ENCODE peak calls at places on chromosome 14, in eight cellular contexts. K, G, R, F, O, D, C and M are unnamed samples.

GRCh38 chr14:69043007-69043444 is 63.9 kb upstream of the ACTN1 start:
- DNase-seq in K (peak), G (no peak), R (peak), F (peak), O (no peak), D (peak), C (no peak), M (peak)

GRCh38 chr14:101113108-101113612 is 209.6 kb upstream of the RTL1 start:
- DNase-seq in K (no peak), G (no peak), R (no peak), F (no peak), O (no peak), D (no peak), C (no peak), M (no peak)

GRCh38 chr14:79056879-79057278 is 886.7 kb downstream of the NRXN3 start:
- DNase-seq in K (no peak), G (no peak), R (no peak), F (no peak), O (peak), D (peak), C (no peak), M (peak)

GRCh38 chr14:60189923-60190840 is 25.0 kb upstream of the DHRS7 start:
- DNase-seq in K (no peak), G (peak), R (no peak), F (no peak), O (no peak), D (peak), C (no peak), M (peak)

GRCh38 chr14:68181395-68182326 is 362.1 kb downstream of the RAD51B start:
- DNase-seq in K (no peak), G (peak), R (no peak), F (no peak), O (no peak), D (peak), C (no peak), M (peak)

GRCh38 chr14:89422952-89423345 is 5.9 kb upstream of the FOXN3 start:
- DNase-seq in K (no peak), G (no peak), R (no peak), F (no peak), O (no peak), D (no peak), C (no peak), M (no peak)

GRCh38 chr14:68248481-68249255 is 429.1 kb downstream of the RAD51B start:
- DNase-seq in K (peak), G (peak), R (no peak), F (no peak), O (no peak), D (peak), C (peak), M (peak)

GRCh38 chr14:101288436-101289229 is 272.7 kb upstream of the DIO3 start:
- DNase-seq in K (peak), G (peak), R (no peak), F (no peak), O (no peak), D (peak), C (no peak), M (no peak)

GRCh38 chr14:20460458-20461229 is 590 bp downstream of the PIP4P1 start:
- DNase-seq in K (peak), G (no peak), R (peak), F (peak), O (no peak), D (no peak), C (peak), M (no peak)

GRCh38 chr14:60266021-60266937 is 17.3 kb downstream of the PPM1A start:
- DNase-seq in K (no peak), G (peak), R (no peak), F (no peak), O (no peak), D (peak), C (no peak), M (peak)

GRCh38 chr14:100587763-100588411 is 670 bp upstream of the BEGAIN start:
- DNase-seq in K (peak), G (peak), R (no peak), F (peak), O (no peak), D (no peak), C (no peak), M (no peak)

GRCh38 chr14:75826599-75826998 is 155.2 kb downstream of the TGFB3 start:
- DNase-seq in K (no peak), G (peak), R (no peak), F (no peak), O (no peak), D (peak), C (no peak), M (peak)

GRCh38 chr14:88098128-88098527 is 93.2 kb downstream of the GPR65 start:
- DNase-seq in K (no peak), G (no peak), R (no peak), F (no peak), O (no peak), D (no peak), C (no peak), M (no peak)

GRCh38 chr14:61569308-61569707 is 126.0 kb upstream of the HIF1A start:
- DNase-seq in K (no peak), G (no peak), R (no peak), F (no peak), O (no peak), D (no peak), C (no peak), M (no peak)

GRCh38 chr14:95360828-95361227 is 41.1 kb upstream of the CLMN start:
- DNase-seq in K (no peak), G (no peak), R (no peak), F (no peak), O (no peak), D (no peak), C (no peak), M (no peak)

GRCh38 chr14:93531644-93532043 is 100.9 kb downstream of the UNC79 start:
- DNase-seq in K (no peak), G (no peak), R (no peak), F (no peak), O (no peak), D (no peak), C (no peak), M (no peak)

GRCh38 chr14:42533476-42533875 is 926.8 kb downstream of the LRFN5 start:
- DNase-seq in K (no peak), G (no peak), R (no peak), F (no peak), O (no peak), D (no peak), C (no peak), M (no peak)

GRCh38 chr14:42532194-42532593 is 925.5 kb downstream of the LRFN5 start:
- DNase-seq in K (no peak), G (no peak), R (no peak), F (no peak), O (no peak), D (no peak), C (no peak), M (no peak)

GRCh38 chr14:42535397-42535796 is 928.7 kb downstream of the LRFN5 start:
- DNase-seq in K (no peak), G (no peak), R (no peak), F (no peak), O (no peak), D (no peak), C (no peak), M (no peak)
- TF ChIP-seq CTCF in K (no peak), G (no peak), R (no peak), F (no peak), O (no peak), D (no peak), C (no peak), M (no peak)

DNA sequence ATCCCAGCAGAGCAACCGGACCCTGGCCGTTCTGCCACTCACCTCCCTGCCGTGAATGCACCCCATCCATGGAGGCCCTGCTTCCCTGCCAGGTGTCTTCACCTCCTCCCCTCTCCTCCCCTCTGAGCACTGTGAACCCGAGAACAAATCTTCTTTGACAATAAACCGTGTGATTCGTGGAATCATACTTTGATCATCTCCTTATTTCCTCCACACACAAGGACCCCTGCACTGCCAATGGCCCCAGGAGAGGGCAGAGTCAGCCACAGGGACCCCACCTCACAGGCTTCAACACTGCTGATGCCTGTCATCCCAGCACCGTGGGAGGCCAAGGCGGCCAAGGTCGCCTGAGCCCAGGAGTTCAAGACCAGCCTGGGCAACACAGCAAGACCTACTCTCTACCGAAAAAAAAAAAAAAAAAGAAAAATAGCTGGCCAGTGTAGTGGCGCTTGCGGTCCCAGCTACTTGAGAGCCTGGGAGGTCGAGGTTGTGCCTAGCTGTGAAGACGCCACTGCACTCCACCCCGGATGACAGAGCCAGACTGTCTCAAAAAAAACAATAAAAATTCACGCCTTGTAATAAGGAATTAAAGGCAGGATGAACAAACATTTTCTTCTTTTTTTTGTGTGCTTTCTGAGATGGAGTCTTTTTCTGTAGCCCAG is 1.1 kb downstream of the XRCC3 start:
- DNase-seq in K (no peak), G (no peak), R (no peak), F (no peak), O (no peak), D (no peak), C (no peak), M (no peak)
- H3K4me3 ChIP-seq in K (no peak), G (peak), R (peak), F (peak), O (peak), D (no peak), C (peak), M (peak)

GRCh38 chr14:74502236-74503019 is 8.9 kb downstream of the ISCA2 start:
- DNase-seq in K (no peak), G (peak), R (no peak), F (no peak), O (no peak), D (peak), C (no peak), M (peak)

GRCh38 chr14:74501691-74502090 is 8.1 kb downstream of the ISCA2 start:
- DNase-seq in K (no peak), G (no peak), R (no peak), F (no peak), O (no peak), D (no peak), C (no peak), M (no peak)

GRCh38 chr14:74503256-74503972 is 9.8 kb downstream of the ISCA2 start:
- DNase-seq in K (no peak), G (no peak), R (no peak), F (no peak), O (no peak), D (no peak), C (no peak), M (no peak)

GRCh38 chr14:74500417-74501134 is 7.0 kb downstream of the ISCA2 start:
- DNase-seq in K (no peak), G (no peak), R (no peak), F (no peak), O (no peak), D (no peak), C (no peak), M (no peak)

DNA sequence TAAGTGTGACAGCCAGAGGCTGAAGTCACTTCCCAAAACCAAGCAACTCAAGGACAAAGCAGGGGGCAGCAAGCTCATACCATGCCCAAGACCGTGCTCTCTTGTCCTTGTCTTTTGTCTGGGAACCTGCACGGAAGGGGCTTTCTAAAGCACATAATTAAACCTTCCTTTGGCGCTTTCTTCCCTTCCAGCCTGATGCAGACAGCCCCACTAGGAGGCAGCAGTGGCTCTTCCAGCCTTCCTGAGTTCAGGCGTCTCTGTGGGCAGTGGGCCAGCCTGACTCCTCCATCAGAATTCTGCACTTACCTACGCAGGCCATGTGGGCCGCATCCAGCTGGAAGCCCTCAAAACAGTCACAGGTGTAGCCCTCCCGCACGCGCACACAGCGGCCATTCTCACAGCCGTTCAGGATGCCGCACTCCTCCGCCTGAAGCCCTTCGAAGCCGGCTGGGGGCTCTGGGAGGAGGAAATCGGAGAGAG is 7.6 kb downstream of the ISCA2 start:
- DNase-seq in K (peak), G (peak), R (peak), F (peak), O (peak), D (peak), C (peak), M (peak)
- TF ChIP-seq CTCF in K (peak), G (peak), R (peak), F (peak), O (peak), D (peak), C (peak), M (peak)

GRCh38 chr14:37864861-37865718 is 269.7 kb downstream of the TTC6 start:
- DNase-seq in K (no peak), G (peak), R (peak), F (no peak), O (no peak), D (peak), C (no peak), M (peak)
- H3K4me3 ChIP-seq in K (no peak), G (no peak), R (no peak), F (no peak), O (no peak), D (no peak), C (no peak), M (no peak)

GRCh38 chr14:76874734-76875133 is 48.5 kb downstream of the LRRC74A start:
- DNase-seq in K (no peak), G (no peak), R (no peak), F (no peak), O (no peak), D (no peak), C (no peak), M (no peak)
- TF ChIP-seq CTCF in K (no peak), G (no peak), R (no peak), F (no peak), O (no peak), D (no peak), C (no peak), M (no peak)

DNA sequence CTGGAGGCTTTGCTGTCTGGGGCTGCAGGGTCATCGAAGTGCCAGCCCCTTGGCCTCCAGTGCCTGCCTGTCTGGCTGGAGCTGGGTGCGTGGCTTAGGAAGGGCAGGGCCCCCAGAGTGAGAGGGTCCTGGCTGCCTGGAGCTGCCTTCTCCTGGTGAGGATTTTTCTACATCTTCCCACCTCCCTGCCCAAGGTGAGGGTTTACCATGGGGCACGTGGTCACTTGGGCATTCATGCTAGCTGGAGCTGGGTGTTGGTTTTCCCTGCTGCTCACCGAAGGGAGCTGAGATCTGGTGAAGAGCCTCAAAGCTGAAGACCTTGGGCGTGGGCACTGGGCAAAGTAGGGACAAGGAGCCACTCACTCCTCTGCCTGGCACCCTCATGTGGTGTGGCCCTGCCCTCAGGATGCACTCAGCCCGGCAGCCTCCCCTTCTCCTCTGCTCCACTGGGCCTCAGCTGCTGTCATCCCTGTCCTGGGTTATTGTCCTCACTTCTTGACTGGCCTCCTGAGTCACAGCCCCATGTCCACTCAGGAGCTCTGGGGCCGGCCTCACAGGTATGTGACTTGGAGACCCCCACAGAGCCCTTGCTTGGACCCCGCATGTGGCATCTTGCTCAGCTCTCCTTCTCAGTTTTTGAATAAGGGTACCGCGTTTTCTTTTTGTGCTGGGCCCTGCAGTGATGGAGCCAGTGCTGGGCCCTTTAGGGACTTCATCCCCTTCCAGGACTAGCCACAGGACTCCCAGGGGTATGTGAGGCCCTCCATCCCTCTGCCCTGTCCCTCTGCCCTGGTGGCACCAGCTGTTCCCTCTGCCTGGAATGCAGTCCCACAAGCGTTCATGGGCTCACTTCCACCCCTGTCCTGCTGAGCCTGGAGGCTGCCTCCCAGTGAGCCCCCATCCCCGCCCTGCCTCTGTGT is 1.6 kb downstream of the CEP170B start:
- DNase-seq in K (no peak), G (no peak), R (no peak), F (peak), O (no peak), D (no peak), C (no peak), M (no peak)
- H3K4me3 ChIP-seq in K (peak), G (peak), R (peak), F (peak), O (peak), D (peak), C (peak), M (peak)

GRCh38 chr14:58278177-58278576 is 20.2 kb upstream of the ARID4A start:
- DNase-seq in K (no peak), G (no peak), R (no peak), F (no peak), O (no peak), D (no peak), C (no peak), M (no peak)

GRCh38 chr14:58275527-58276190 is 22.7 kb upstream of the ARID4A start:
- DNase-seq in K (no peak), G (peak), R (no peak), F (no peak), O (no peak), D (no peak), C (no peak), M (peak)

GRCh38 chr14:58276208-58276607 is 22.1 kb upstream of the ARID4A start:
- DNase-seq in K (no peak), G (no peak), R (no peak), F (no peak), O (no peak), D (no peak), C (no peak), M (no peak)

GRCh38 chr14:58270628-58271027 is 26.0 kb downstream of the PSMA3 start:
- DNase-seq in K (no peak), G (peak), R (no peak), F (no peak), O (no peak), D (no peak), C (no peak), M (no peak)

GRCh38 chr14:58272589-58273372 is 25.6 kb upstream of the ARID4A start:
- DNase-seq in K (no peak), G (peak), R (no peak), F (no peak), O (peak), D (peak), C (peak), M (peak)
- TF ChIP-seq CTCF in K (no peak), G (peak), R (peak), F (no peak), O (no peak), D (peak), C (peak), M (no peak)

GRCh38 chr14:56168007-56168616 is 49.9 kb downstream of the PELI2 start:
- DNase-seq in K (no peak), G (no peak), R (no peak), F (no peak), O (no peak), D (no peak), C (no peak), M (no peak)
- H3K4me3 ChIP-seq in K (no peak), G (no peak), R (no peak), F (no peak), O (no peak), D (no peak), C (no peak), M (no peak)